ENCODE peak calls at places on chromosomes 2 and 18, in nine cellular contexts. J is HCT116, L is ovary, E is tibial nerve, Q is BE2C, V is Panc1, X is aorta, F is GM23248, T is MM.1S. A is an unnamed sample.

GRCh38 chr18:10604178-10604577 is 78.4 kb downstream of the NAPG start:
- DNase-seq in J (no peak), L (no peak), E (no peak), Q (no peak), V (no peak), X (no peak), F (no peak), T (no peak), A (no peak)

GRCh38 chr2:119699016-119699606 is 20.1 kb downstream of the TMEM177 start:
- DNase-seq in J (no peak), L (no peak), E (no peak), Q (no peak), V (no peak), X (no peak), F (no peak), T (no peak), A (no peak)

GRCh38 chr2:96868555-96869280 is 1.2 kb downstream of the SEMA4C start:
- DNase-seq in J (peak; percentile 54), L (peak; percentile 90), E (peak; percentile 86), Q (peak; percentile 84), V (no peak), X (peak; percentile 95), F (peak; percentile 92), T (peak; percentile 46), A (no peak)

GRCh38 chr2:156445311-156446218 is 9.4 kb downstream of the GPD2 start:
- DNase-seq in J (no peak), L (no peak), E (no peak), Q (no peak), V (no peak), X (no peak), F (peak; percentile 91), T (no peak), A (no peak)

GRCh38 chr18:72826736-72827135 is 41.1 kb downstream of the NETO1 start:
- DNase-seq in J (no peak), L (no peak), E (no peak), Q (no peak), V (no peak), X (no peak), F (no peak), T (no peak), A (no peak)

GRCh38 chr2:102826904-102827303 is 65.1 kb downstream of the TMEM182 start:
- DNase-seq in J (no peak), L (no peak), E (no peak), Q (peak; percentile 48), V (no peak), X (no peak), F (peak; percentile 20), T (no peak), A (no peak)

GRCh38 chr2:71846669-71847291 is 300.9 kb downstream of the CYP26B1 start:
- DNase-seq in J (no peak), L (no peak), E (no peak), Q (no peak), V (no peak), X (no peak), F (peak; percentile 93), T (no peak), A (no peak)

GRCh38 chr2:118813601-118814000 is 33.8 kb downstream of the EN1 start:
- DNase-seq in J (no peak), L (no peak), E (no peak), Q (no peak), V (no peak), X (no peak), F (no peak), T (no peak), A (no peak)

GRCh38 chr2:144224446-144224845 is 295.5 kb downstream of the ZEB2 start:
- DNase-seq in J (no peak), L (no peak), E (no peak), Q (no peak), V (no peak), X (no peak), F (no peak), T (no peak), A (no peak)

GRCh38 chr18:74013955-74014354 is 133.7 kb downstream of the FBXO15 start:
- DNase-seq in J (no peak), L (no peak), E (peak; percentile 54), Q (no peak), V (no peak), X (no peak), F (peak; percentile 84), T (no peak), A (no peak)

GRCh38 chr2:66389651-66390131 is 45.2 kb upstream of the MEIS1 start:
- DNase-seq in J (no peak), L (no peak), E (no peak), Q (no peak), V (no peak), X (no peak), F (peak; percentile 40), T (no peak), A (no peak)

GRCh38 chr18:36350839-36351474 is 53.4 kb downstream of the FHOD3 start:
- DNase-seq in J (no peak), L (no peak), E (no peak), Q (no peak), V (no peak), X (no peak), F (no peak), T (no peak), A (no peak)

GRCh38 chr18:42030586-42031182 is 75.7 kb downstream of the PIK3C3 start:
- DNase-seq in J (no peak), L (no peak), E (no peak), Q (peak; percentile 24), V (no peak), X (no peak), F (peak; percentile 55), T (no peak), A (no peak)

GRCh38 chr2:65417509-65418085 is 14.8 kb downstream of the SPRED2 start:
- DNase-seq in J (no peak), L (no peak), E (no peak), Q (no peak), V (no peak), X (no peak), F (no peak), T (no peak), A (no peak)

GRCh38 chr2:24456610-24457556 is 34.2 kb upstream of the NCOA1 start:
- DNase-seq in J (peak; percentile 21), L (peak; percentile 89), E (peak; percentile 83), Q (no peak), V (no peak), X (peak; percentile 88), F (peak; percentile 92), T (no peak), A (no peak)

GRCh38 chr18:71995895-71996443 is 548.2 kb downstream of the CBLN2 start:
- DNase-seq in J (no peak), L (no peak), E (no peak), Q (no peak), V (no peak), X (no peak), F (no peak), T (no peak), A (no peak)

GRCh38 chr2:219228026-219228744 is 1.3 kb downstream of the ATG9A start:
- DNase-seq in J (no peak), L (no peak), E (no peak), Q (no peak), V (no peak), X (peak; percentile 63), F (peak; percentile 31), T (no peak), A (no peak)

GRCh38 chr2:96874099-96874831 is 4.4 kb upstream of the SEMA4C start:
- DNase-seq in J (no peak), L (no peak), E (no peak), Q (no peak), V (no peak), X (no peak), F (no peak), T (no peak), A (no peak)

GRCh38 chr18:57640236-57640635 is 18.6 kb upstream of the NARS1 start:
- DNase-seq in J (no peak), L (no peak), E (no peak), Q (no peak), V (no peak), X (no peak), F (no peak), T (no peak), A (no peak)
- H3K36me3 ChIP-seq in J (peaks cover 4% of the 10 kb centered on the region), L (no peaks in the 10 kb centered on the region), E (peaks cover 48% of the 10 kb centered on the region), Q (no peaks in the 10 kb centered on the region), V (no peaks in the 10 kb centered on the region), X (no peaks in the 10 kb centered on the region), F (no peaks in the 10 kb centered on the region), T (no peaks in the 10 kb centered on the region), A (peaks cover 2% of the 10 kb centered on the region)

DNA sequence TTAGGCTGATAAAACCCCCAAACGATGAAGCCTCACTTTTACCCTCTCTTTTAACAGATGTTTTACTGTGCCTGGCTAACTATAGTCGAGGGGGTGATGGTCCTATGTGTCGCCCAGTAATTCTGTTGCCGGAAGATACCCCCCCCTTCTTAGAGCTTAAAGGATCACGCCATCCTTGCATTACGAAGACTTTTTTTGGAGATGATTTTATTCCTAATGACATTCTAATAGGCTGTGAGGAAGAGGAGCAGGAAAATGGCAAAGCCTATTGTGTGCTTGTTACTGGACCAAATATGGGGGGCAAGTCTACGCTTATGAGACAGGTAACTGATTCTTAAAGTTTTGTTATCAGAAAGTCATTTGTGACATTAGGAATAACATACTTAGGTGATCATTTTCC is 20.4 kb downstream of the MSH6 start:
- DNase-seq in J (no peak), L (no peak), E (no peak), Q (no peak), V (no peak), X (no peak), F (no peak), T (no peak), A (no peak)
- H3K36me3 ChIP-seq in J (peaks cover 88% of the 10 kb centered on the region), L (no peaks in the 10 kb centered on the region), E (peaks cover 97% of the 10 kb centered on the region), Q (peaks cover 52% of the 10 kb centered on the region), V (peaks cover 52% of the 10 kb centered on the region), X (peaks cover 17% of the 10 kb centered on the region), F (peaks cover 92% of the 10 kb centered on the region), T (peaks cover 61% of the 10 kb centered on the region), A (peaks cover 100% of the 10 kb centered on the region)

DNA sequence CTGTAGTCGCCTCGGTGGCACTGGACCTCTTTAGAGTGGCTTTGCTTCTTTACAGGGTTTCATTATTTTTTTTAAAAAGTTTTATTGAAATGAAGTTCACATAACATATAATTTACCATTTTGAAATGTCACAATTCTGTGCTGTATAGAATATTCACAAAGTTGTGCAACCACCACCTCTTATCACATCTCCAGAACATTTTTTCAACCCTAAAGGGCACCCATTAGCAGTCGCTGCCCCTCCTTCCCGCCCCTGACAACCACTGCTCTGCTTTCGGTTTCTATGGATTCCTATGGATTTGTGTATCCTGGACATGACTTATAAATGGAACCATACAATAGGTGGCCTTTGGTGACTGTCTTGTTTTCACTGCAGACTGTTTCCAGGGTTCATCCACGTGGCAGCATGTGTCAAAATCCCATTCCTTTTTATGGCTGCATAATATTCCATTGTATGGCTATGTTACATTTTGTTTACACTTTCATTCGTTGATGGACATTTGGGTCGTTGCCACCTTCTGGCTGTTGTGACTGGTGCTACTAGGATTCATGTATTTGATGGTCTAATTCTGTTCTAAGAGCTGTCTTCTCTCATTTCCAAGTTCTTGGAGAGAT is 52.6 kb downstream of the SH3BP4 start:
- DNase-seq in J (no peak), L (no peak), E (no peak), Q (no peak), V (no peak), X (no peak), F (no peak), T (no peak), A (no peak)
- H3K36me3 ChIP-seq in J (no peaks in the 10 kb centered on the region), L (no peaks in the 10 kb centered on the region), E (no peaks in the 10 kb centered on the region), Q (no peaks in the 10 kb centered on the region), V (no peaks in the 10 kb centered on the region), X (no peaks in the 10 kb centered on the region), F (peaks cover 12% of the 10 kb centered on the region), T (no peaks in the 10 kb centered on the region), A (no peaks in the 10 kb centered on the region)

DNA sequence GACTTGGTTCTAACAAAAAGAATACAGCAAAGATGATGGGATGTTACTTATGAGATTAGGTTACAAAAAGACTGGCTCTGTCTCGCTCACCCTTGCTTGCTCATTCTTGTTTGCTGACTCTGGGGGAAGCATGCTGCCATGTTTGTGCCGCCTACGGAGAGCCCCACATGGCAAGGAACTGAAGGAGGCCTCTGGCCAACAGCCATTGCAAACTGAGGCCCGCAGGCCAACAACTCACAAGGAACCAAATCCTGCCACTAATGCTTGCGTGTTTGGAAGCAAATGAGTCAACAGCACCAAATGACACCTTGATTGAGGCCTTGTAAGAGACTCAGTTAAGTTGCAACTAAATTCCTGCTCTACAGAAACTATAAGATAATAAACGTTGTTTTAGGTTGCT is 297.6 kb upstream of the STON1 start:
- DNase-seq in J (no peak), L (no peak), E (no peak), Q (no peak), V (no peak), X (no peak), F (no peak), T (no peak), A (no peak)
- H3K36me3 ChIP-seq in J (no peaks in the 10 kb centered on the region), L (no peaks in the 10 kb centered on the region), E (no peaks in the 10 kb centered on the region), Q (no peaks in the 10 kb centered on the region), V (no peaks in the 10 kb centered on the region), X (no peaks in the 10 kb centered on the region), F (no peaks in the 10 kb centered on the region), T (no peaks in the 10 kb centered on the region), A (no peaks in the 10 kb centered on the region)